ENCODE peak calls at places on chromosomes 3 and 15, in nine cellular contexts. Y is ovary; H is HCT116; R is foreskin keratinocyte; S is right atrium auricular region; Z is breast epithelium; T is astrocyte; L is IMR-90; X is CD8-positive, alpha-beta T cell. N is an unnamed sample. For H3K4me1, the result is how much of the 10 kb centered on the place peaks cover.

GRCh38 chr3:158768361-158768787 is 33.5 kb upstream of the MFSD1 start:
- DNase-seq in Y (peak), H (no peak), R (no peak), S (peak), Z (peak), T (peak), L (peak), X (no peak), N (no peak)

GRCh38 chr3:184042617-184043016 is 10.2 kb upstream of the HTR3C start:
- DNase-seq in Y (no peak), H (no peak), R (no peak), S (no peak), Z (no peak), T (no peak), L (no peak), X (no peak), N (no peak)

GRCh38 chr15:95559875-95560394 is 770.6 kb upstream of the NR2F2 start:
- DNase-seq in Y (no peak), H (peak), R (peak), S (peak), Z (no peak), T (peak), L (peak), X (no peak), N (no peak)

GRCh38 chr3:183265713-183266417 is 12.8 kb downstream of the B3GNT5 start:
- DNase-seq in Y (no peak), H (peak), R (peak), S (no peak), Z (no peak), T (peak), L (peak), X (no peak), N (no peak)

GRCh38 chr15:48332642-48333034 is 1.4 kb downstream of the DUT start:
- DNase-seq in Y (no peak), H (no peak), R (no peak), S (no peak), Z (no peak), T (no peak), L (no peak), X (no peak), N (no peak)

GRCh38 chr15:90869601-90870353 is 1.4 kb downstream of the FURIN start:
- DNase-seq in Y (peak), H (peak), R (no peak), S (peak), Z (no peak), T (peak), L (peak), X (no peak), N (peak)

GRCh38 chr15:51051776-51052175 is 42.9 kb downstream of the TNFAIP8L3 start:
- DNase-seq in Y (peak), H (no peak), R (no peak), S (no peak), Z (peak), T (peak), L (no peak), X (no peak), N (no peak)

GRCh38 chr3:155321418-155321817 is 27.9 kb upstream of the STRIT1 start:
- DNase-seq in Y (no peak), H (no peak), R (no peak), S (no peak), Z (no peak), T (no peak), L (peak), X (no peak), N (no peak)

GRCh38 chr3:116140100-116140689 is 305.1 kb downstream of the LSAMP start:
- DNase-seq in Y (no peak), H (peak), R (no peak), S (no peak), Z (no peak), T (peak), L (peak), X (no peak), N (no peak)

GRCh38 chr15:59437777-59438574 is at the start of gene FAM81A:
- DNase-seq in Y (peak), H (peak), R (no peak), S (peak), Z (peak), T (peak), L (peak), X (peak), N (peak)

GRCh38 chr3:61997112-61997511 is 376.2 kb downstream of the FEZF2 start:
- DNase-seq in Y (no peak), H (no peak), R (no peak), S (no peak), Z (no peak), T (no peak), L (peak), X (no peak), N (no peak)

GRCh38 chr15:70094690-70095311 is 2.9 kb downstream of the TLE3 start:
- DNase-seq in Y (no peak), H (no peak), R (no peak), S (no peak), Z (no peak), T (no peak), L (no peak), X (no peak), N (no peak)

GRCh38 chr15:100818927-100819326 is 60.7 kb upstream of the ALDH1A3 start:
- DNase-seq in Y (no peak), H (no peak), R (no peak), S (no peak), Z (no peak), T (peak), L (peak), X (no peak), N (no peak)

GRCh38 chr15:92733934-92734521 is 78.5 kb upstream of the FAM174B start:
- DNase-seq in Y (peak), H (no peak), R (no peak), S (no peak), Z (no peak), T (peak), L (peak), X (no peak), N (peak)

GRCh38 chr3:188369526-188369925 is 215.6 kb downstream of the LPP start:
- DNase-seq in Y (no peak), H (no peak), R (no peak), S (no peak), Z (no peak), T (no peak), L (no peak), X (no peak), N (no peak)

GRCh38 chr3:10500717-10501663 is 4.4 kb downstream of the ATP2B2 start:
- DNase-seq in Y (no peak), H (no peak), R (no peak), S (no peak), Z (no peak), T (no peak), L (no peak), X (no peak), N (no peak)

GRCh38 chr3:195910499-195910845 is 2.1 kb upstream of the TNK2 start:
- DNase-seq in Y (peak), H (no peak), R (no peak), S (no peak), Z (no peak), T (no peak), L (no peak), X (no peak), N (no peak)

GRCh38 chr15:22227961-22228762 is 147.8 kb downstream of the OR4M2 start:
- DNase-seq in Y (no peak), H (no peak), R (no peak), S (no peak), Z (no peak), T (no peak), L (no peak), X (no peak), N (no peak)

GRCh38 chr3:197041875-197042488 is 12.4 kb upstream of the MELTF start:
- DNase-seq in Y (no peak), H (no peak), R (no peak), S (no peak), Z (no peak), T (no peak), L (no peak), X (no peak), N (no peak)

GRCh38 chr3:27943106-27943505 is 221.0 kb upstream of the EOMES start:
- DNase-seq in Y (no peak), H (peak), R (no peak), S (no peak), Z (no peak), T (no peak), L (no peak), X (no peak), N (no peak)

GRCh38 chr15:48766196-48766595 is 44.7 kb downstream of the CEP152 start:
- DNase-seq in Y (no peak), H (no peak), R (no peak), S (no peak), Z (no peak), T (peak), L (peak), X (no peak), N (no peak)

GRCh38 chr3:16118396-16118795 is 56.1 kb upstream of the GALNT15 start:
- DNase-seq in Y (no peak), H (no peak), R (no peak), S (no peak), Z (no peak), T (no peak), L (no peak), X (no peak), N (no peak)

GRCh38 chr3:171198781-171199472 is 172.4 kb upstream of the SLC2A2 start:
- DNase-seq in Y (no peak), H (no peak), R (no peak), S (no peak), Z (no peak), T (no peak), L (no peak), X (no peak), N (no peak)

GRCh38 chr3:111714305-111714704 is 119.2 kb upstream of the ZBED2 start:
- DNase-seq in Y (no peak), H (no peak), R (no peak), S (no peak), Z (no peak), T (no peak), L (peak), X (no peak), N (no peak)

GRCh38 chr3:66606868-66607267 is 106.0 kb upstream of the LRIG1 start:
- DNase-seq in Y (no peak), H (no peak), R (no peak), S (no peak), Z (no peak), T (no peak), L (no peak), X (no peak), N (no peak)

GRCh38 chr3:130699765-130700164 is 46.9 kb downstream of the PIK3R4 start:
- DNase-seq in Y (no peak), H (peak), R (no peak), S (no peak), Z (no peak), T (no peak), L (peak), X (no peak), N (no peak)

DNA sequence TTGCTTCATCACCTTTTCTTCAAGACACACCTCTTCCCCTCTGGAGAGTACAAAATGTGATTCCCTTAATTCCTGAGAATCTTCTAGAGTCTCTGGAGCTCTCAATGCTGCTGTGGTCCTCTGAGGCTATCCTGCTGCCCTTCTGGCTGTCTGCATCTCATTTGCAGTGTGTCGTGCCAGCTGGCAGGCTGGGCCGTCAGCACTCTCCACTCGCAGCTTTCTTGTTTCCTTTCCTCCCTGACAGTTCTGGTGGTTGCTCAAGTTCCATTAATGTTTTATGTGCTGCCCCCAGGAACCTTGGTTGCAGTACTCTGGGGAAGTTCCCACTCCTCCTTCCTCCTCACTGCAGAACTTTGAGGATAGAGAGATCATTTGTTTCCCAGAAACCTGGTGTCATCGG is 210.8 kb upstream of the ROPN1 start:
- DNase-seq in Y (peak), H (no peak), R (no peak), S (no peak), Z (no peak), T (peak), L (no peak), X (no peak), N (no peak)
- H3K27ac ChIP-seq in Y (no peak), H (no peak), R (no peak), S (no peak), Z (no peak), T (no peak), L (no peak), X (no peak), N (no peak)

GRCh38 chr3:69767571-69767970 is 28.3 kb downstream of the MITF start:
- DNase-seq in Y (peak), H (no peak), R (no peak), S (no peak), Z (peak), T (no peak), L (no peak), X (no peak), N (no peak)
- H3K4me1 ChIP-seq in Y (under half), H (under half), R (under half), S (under half), Z (under half), T (under half), L (under half), X (under half), N (under half)

GRCh38 chr3:152295834-152296233 is 27.1 kb downstream of the MBNL1 start:
- DNase-seq in Y (no peak), H (no peak), R (no peak), S (no peak), Z (no peak), T (no peak), L (no peak), X (no peak), N (no peak)
- H3K27ac ChIP-seq in Y (no peak), H (no peak), R (no peak), S (no peak), Z (no peak), T (no peak), L (no peak), X (peak), N (peak)

DNA sequence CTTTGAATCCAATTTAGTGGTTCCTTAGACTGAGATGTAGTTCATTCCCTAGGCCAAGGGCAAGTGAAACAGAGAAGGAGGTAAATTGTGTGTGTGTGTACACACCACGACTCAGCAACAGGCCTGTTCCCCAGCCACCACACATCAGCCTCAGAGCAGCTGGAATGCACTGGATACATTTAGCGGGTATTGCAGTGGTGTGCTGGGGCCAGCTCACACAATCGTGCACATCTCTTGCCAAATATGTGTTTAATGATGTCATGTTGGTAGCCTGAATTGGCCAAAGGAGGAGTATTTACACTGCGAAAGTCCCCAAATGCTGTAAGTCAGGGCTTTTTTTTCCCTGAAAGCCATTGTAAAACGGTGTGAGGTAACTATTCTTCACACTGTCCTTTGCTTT is 82.3 kb downstream of the RBPMS2 start:
- DNase-seq in Y (no peak), H (no peak), R (peak), S (peak), Z (peak), T (peak), L (peak), X (no peak), N (no peak)
- H3K4me1 ChIP-seq in Y (under half), H (under half), R (under half), S (under half), Z (under half), T (under half), L (under half), X (under half), N (under half)

GRCh38 chr3:132136334-132136716 is 101.5 kb upstream of the CPNE4 start:
- DNase-seq in Y (no peak), H (no peak), R (no peak), S (no peak), Z (no peak), T (no peak), L (no peak), X (no peak), N (no peak)

GRCh38 chr3:132134611-132135010 is 99.8 kb upstream of the CPNE4 start:
- DNase-seq in Y (no peak), H (no peak), R (peak), S (no peak), Z (no peak), T (peak), L (peak), X (no peak), N (no peak)

DNA sequence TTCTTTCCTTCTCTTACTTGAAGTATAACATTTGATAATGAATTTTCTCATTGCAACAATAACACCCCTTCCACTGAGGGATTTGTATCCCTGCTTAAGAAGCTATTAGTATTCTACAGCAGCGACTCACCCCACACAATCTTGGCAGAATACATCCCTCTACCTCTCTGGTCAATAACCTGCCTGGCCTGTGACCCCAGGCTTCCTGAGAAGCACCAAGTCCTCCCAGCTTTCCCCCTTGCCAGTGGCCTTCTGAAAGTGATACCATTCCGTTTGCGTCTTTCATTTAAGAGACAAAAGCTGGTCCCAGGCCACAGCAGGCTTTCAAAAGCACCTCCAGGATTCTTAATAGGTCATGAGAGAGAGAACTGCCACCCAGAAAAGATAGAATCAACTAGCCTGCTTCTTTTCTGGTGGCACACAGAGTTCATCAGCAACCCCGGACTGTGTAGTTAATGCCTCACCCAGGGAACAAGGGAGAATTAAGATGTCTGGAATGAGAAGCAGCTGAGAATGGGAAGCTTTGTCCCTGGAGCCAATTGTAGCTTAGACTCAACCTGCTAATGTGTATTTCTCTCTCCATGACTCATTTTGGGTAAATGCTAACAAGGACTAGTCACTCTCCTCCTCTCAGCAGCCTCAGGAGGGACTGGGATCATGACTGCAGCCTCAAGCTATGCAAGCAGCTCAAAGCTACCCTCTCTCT is 101.0 kb upstream of the CPNE4 start:
- DNase-seq in Y (no peak), H (peak), R (peak), S (no peak), Z (no peak), T (peak), L (peak), X (no peak), N (no peak)
- H3K27ac ChIP-seq in Y (no peak), H (no peak), R (peak), S (no peak), Z (no peak), T (peak), L (peak), X (no peak), N (no peak)

DNA sequence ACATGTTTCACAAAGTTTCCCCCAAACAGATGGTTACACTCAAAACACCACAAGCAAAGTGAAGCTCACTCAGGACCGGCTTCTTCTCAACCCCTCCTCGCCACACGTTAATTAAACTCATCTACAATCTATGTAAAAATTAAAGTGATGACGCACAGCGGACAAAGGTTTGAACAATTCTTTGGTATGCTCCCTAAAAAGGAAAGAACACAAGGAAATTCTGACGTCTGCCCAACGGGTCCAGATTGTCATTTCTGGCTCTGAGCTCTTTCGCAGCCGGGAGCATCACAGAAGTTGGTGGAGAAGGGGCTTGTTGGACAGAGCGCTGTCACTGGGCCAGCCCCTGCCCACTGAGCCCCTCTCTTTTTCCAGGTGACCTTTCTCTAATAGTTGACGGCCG is 173.7 kb upstream of the CHRNA7 start:
- DNase-seq in Y (no peak), H (no peak), R (no peak), S (no peak), Z (no peak), T (no peak), L (no peak), X (no peak), N (no peak)
- H3K4me1 ChIP-seq in Y (under half), H (under half), R (under half), S (under half), Z (under half), T (under half), L (under half), X (under half), N (under half)

GRCh38 chr15:42018306-42019224 is 2.3 kb downstream of the PLA2G4E start:
- DNase-seq in Y (no peak), H (no peak), R (no peak), S (no peak), Z (no peak), T (no peak), L (no peak), X (no peak), N (no peak)

GRCh38 chr15:42021593-42021992 is 751 bp upstream of the PLA2G4E start:
- DNase-seq in Y (no peak), H (no peak), R (no peak), S (no peak), Z (no peak), T (no peak), L (no peak), X (no peak), N (no peak)

GRCh38 chr15:42024303-42024702 is 3.5 kb upstream of the PLA2G4E start:
- DNase-seq in Y (no peak), H (no peak), R (no peak), S (no peak), Z (no peak), T (no peak), L (no peak), X (no peak), N (no peak)

GRCh38 chr15:42016971-42017370 is 3.9 kb downstream of the PLA2G4E start:
- DNase-seq in Y (no peak), H (no peak), R (no peak), S (no peak), Z (no peak), T (no peak), L (no peak), X (no peak), N (no peak)

DNA sequence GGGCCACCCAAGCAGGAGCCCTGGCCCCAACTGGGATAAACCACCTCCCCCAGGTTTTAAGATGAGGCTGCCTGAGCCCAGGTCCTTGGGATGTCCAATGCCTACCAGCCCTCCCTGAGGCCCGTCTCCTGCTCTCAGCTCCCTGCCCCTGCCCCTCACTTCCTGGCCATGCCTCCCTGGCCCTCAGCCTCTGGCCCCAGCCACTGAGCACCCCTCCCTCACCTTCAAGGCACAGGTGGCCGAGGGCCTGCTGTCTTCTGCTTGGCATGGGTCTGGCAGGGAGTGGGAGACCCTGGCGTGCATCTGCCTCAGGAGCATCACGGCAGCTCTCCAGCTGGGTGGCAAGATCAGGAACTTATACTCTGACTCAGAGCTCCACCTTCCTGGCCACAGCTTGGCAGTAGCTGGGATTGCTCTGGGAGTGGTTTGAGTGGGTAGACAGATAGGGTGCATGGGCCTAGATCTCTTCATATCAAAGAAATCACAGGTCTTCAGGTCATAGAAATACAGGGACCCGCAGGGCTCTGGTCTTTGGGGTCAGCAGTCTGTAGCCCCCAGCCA is at the start of gene PLA2G4E:
- DNase-seq in Y (no peak), H (no peak), R (no peak), S (no peak), Z (no peak), T (no peak), L (no peak), X (no peak), N (no peak)
- H3K27ac ChIP-seq in Y (no peak), H (no peak), R (no peak), S (no peak), Z (no peak), T (no peak), L (no peak), X (no peak), N (no peak)

GRCh38 chr15:64247535-64247905 is 84.7 kb upstream of the PPIB start:
- DNase-seq in Y (no peak), H (no peak), R (no peak), S (no peak), Z (no peak), T (no peak), L (no peak), X (no peak), N (no peak)
- H3K4me1 ChIP-seq in Y (under half), H (under half), R (under half), S (under half), Z (under half), T (under half), L (under half), X (under half), N (under half)

GRCh38 chr3:64987731-64988130 is 299.9 kb upstream of the ADAMTS9 start:
- DNase-seq in Y (no peak), H (no peak), R (no peak), S (no peak), Z (no peak), T (no peak), L (no peak), X (no peak), N (no peak)
- H3K27ac ChIP-seq in Y (no peak), H (no peak), R (peak), S (no peak), Z (no peak), T (no peak), L (no peak), X (no peak), N (no peak)

GRCh38 chr3:46953265-46954010 is 23.1 kb downstream of the CCDC12 start:
- DNase-seq in Y (no peak), H (no peak), R (no peak), S (no peak), Z (no peak), T (no peak), L (no peak), X (no peak), N (no peak)
- H3K4me1 ChIP-seq in Y (under half), H (under half), R (under half), S (under half), Z (under half), T (under half), L (under half), X (half or more), N (half or more)